ENCODE peak calls at places on chromosomes 11 and 22, in eight cellular contexts. One of them, this sample, is unnamed.

GRCh38 chr11:62595124-62595523 is 3.8 kb upstream of the TUT1 start:
- DNase-seq in cardiac fibroblast: no peak
- DNase-seq in right lobe of liver: no peak
- DNase-seq in HT-29: no peak
- DNase-seq in IMR-90: no peak
- DNase-seq in body of pancreas: no peak
- DNase-seq in SK-MEL-5: no peak
- DNase-seq in NCI-H1694 treated with DMSO at 0.1 percent for 48 hours: no peak
- DNase-seq in this sample: no peak

GRCh38 chr22:38233427-38233826 is 31.6 kb downstream of the MAFF start:
- DNase-seq in cardiac fibroblast: peak; percentile 67
- DNase-seq in right lobe of liver: no peak
- DNase-seq in HT-29: no peak
- DNase-seq in IMR-90: peak; percentile 45
- DNase-seq in body of pancreas: no peak
- DNase-seq in SK-MEL-5: no peak
- DNase-seq in NCI-H1694 treated with DMSO at 0.1 percent for 48 hours: no peak
- DNase-seq in this sample: no peak

GRCh38 chr11:78244080-78244479 is 55.4 kb downstream of the USP35 start:
- DNase-seq in cardiac fibroblast: peak; percentile 46
- DNase-seq in right lobe of liver: no peak
- DNase-seq in HT-29: no peak
- DNase-seq in IMR-90: no peak
- DNase-seq in body of pancreas: no peak
- DNase-seq in SK-MEL-5: no peak
- DNase-seq in NCI-H1694 treated with DMSO at 0.1 percent for 48 hours: no peak
- DNase-seq in this sample: no peak

GRCh38 chr11:32388871-32389770 is 46.2 kb downstream of the WT1 start:
- DNase-seq in cardiac fibroblast: peak; percentile 40
- DNase-seq in right lobe of liver: no peak
- DNase-seq in HT-29: no peak
- DNase-seq in IMR-90: no peak
- DNase-seq in body of pancreas: no peak
- DNase-seq in SK-MEL-5: no peak
- DNase-seq in NCI-H1694 treated with DMSO at 0.1 percent for 48 hours: no peak
- DNase-seq in this sample: no peak

GRCh38 chr22:36386900-36387663 is 685 bp downstream of the MYH9 start:
- DNase-seq in cardiac fibroblast: no peak
- DNase-seq in right lobe of liver: peak; percentile 81
- DNase-seq in HT-29: peak; percentile 35
- DNase-seq in IMR-90: no peak
- DNase-seq in body of pancreas: peak; percentile 81
- DNase-seq in SK-MEL-5: peak; percentile 50
- DNase-seq in NCI-H1694 treated with DMSO at 0.1 percent for 48 hours: no peak
- DNase-seq in this sample: no peak

GRCh38 chr22:28547132-28547842 is 132.4 kb downstream of the TTC28 start:
- DNase-seq in cardiac fibroblast: peak; percentile 78
- DNase-seq in right lobe of liver: no peak
- DNase-seq in HT-29: no peak
- DNase-seq in IMR-90: peak; percentile 81
- DNase-seq in body of pancreas: no peak
- DNase-seq in SK-MEL-5: no peak
- DNase-seq in NCI-H1694 treated with DMSO at 0.1 percent for 48 hours: no peak
- DNase-seq in this sample: no peak

GRCh38 chr11:106765849-106766248 is 252.4 kb downstream of the GUCY1A2 start:
- DNase-seq in cardiac fibroblast: no peak
- DNase-seq in right lobe of liver: no peak
- DNase-seq in HT-29: no peak
- DNase-seq in IMR-90: no peak
- DNase-seq in body of pancreas: no peak
- DNase-seq in SK-MEL-5: no peak
- DNase-seq in NCI-H1694 treated with DMSO at 0.1 percent for 48 hours: no peak
- DNase-seq in this sample: no peak

GRCh38 chr11:10887307-10887706 is 29.5 kb upstream of the ZBED5 start:
- DNase-seq in cardiac fibroblast: no peak
- DNase-seq in right lobe of liver: no peak
- DNase-seq in HT-29: no peak
- DNase-seq in IMR-90: no peak
- DNase-seq in body of pancreas: no peak
- DNase-seq in SK-MEL-5: no peak
- DNase-seq in NCI-H1694 treated with DMSO at 0.1 percent for 48 hours: no peak
- DNase-seq in this sample: no peak

This sample was measured in H4.